ENCODE peak calls at places on chromosome X, in five cellular contexts. One of them, this sample, is unnamed.

GRCh38 chrX:13081385-13082285 is 37.2 kb upstream of the FAM9C start:
- DNase-seq in tibial nerve: no peak
- DNase-seq in colonic mucosa: no peak
- DNase-seq in dorsolateral prefrontal cortex: no peak
- DNase-seq in GM12878: peak
- DNase-seq in this sample: peak

GRCh38 chrX:3262906-3263305 is 83.5 kb downstream of the MXRA5 start:
- DNase-seq in colonic mucosa: no peak
- DNase-seq in tibial nerve: no peak
- DNase-seq in dorsolateral prefrontal cortex: no peak
- DNase-seq in GM12878: no peak
- DNase-seq in this sample: no peak

GRCh38 chrX:136200466-136200865 is 50.7 kb downstream of the MAP7D3 start:
- DNase-seq in dorsolateral prefrontal cortex: no peak
- DNase-seq in GM12878: no peak
- DNase-seq in colonic mucosa: no peak
- DNase-seq in tibial nerve: no peak
- DNase-seq in this sample: peak

GRCh38 chrX:43968347-43968746 is 4.8 kb downstream of the NDP start:
- DNase-seq in GM12878: no peak
- DNase-seq in dorsolateral prefrontal cortex: no peak
- DNase-seq in colonic mucosa: no peak
- DNase-seq in tibial nerve: no peak
- DNase-seq in this sample: no peak

GRCh38 chrX:13287816-13288215 is 32.0 kb downstream of the ATXN3L start:
- DNase-seq in tibial nerve: no peak
- DNase-seq in GM12878: no peak
- DNase-seq in dorsolateral prefrontal cortex: no peak
- DNase-seq in colonic mucosa: no peak
- DNase-seq in this sample: no peak

GRCh38 chrX:19912-20571 is 261.1 kb upstream of the PLCXD1 start:
- DNase-seq in colonic mucosa: no peak
- DNase-seq in dorsolateral prefrontal cortex: no peak
- DNase-seq in tibial nerve: no peak
- DNase-seq in GM12878: no peak
- DNase-seq in this sample: peak

GRCh38 chrX:1450381-1451161 is 2.1 kb downstream of the ASMTL start:
- DNase-seq in GM12878: no peak
- DNase-seq in colonic mucosa: no peak
- DNase-seq in dorsolateral prefrontal cortex: peak
- DNase-seq in tibial nerve: no peak
- DNase-seq in this sample: no peak

GRCh38 chrX:103585421-103586313 is at the start of gene TCEAL4:
- DNase-seq in colonic mucosa: peak
- DNase-seq in tibial nerve: peak
- DNase-seq in GM12878: no peak
- DNase-seq in dorsolateral prefrontal cortex: peak
- DNase-seq in this sample: peak

GRCh38 chrX:45824471-45824870 is 623.8 kb upstream of the DIPK2B start:
- DNase-seq in colonic mucosa: no peak
- DNase-seq in tibial nerve: no peak
- DNase-seq in GM12878: no peak
- DNase-seq in dorsolateral prefrontal cortex: no peak
- DNase-seq in this sample: peak

GRCh38 chrX:141405878-141406492 is 163.7 kb upstream of the SPANXC start:
- DNase-seq in dorsolateral prefrontal cortex: no peak
- DNase-seq in colonic mucosa: no peak
- DNase-seq in GM12878: no peak
- DNase-seq in tibial nerve: no peak
- DNase-seq in this sample: no peak

GRCh38 chrX:53538781-53539180 is 104.6 kb upstream of the HSD17B10 start:
- DNase-seq in dorsolateral prefrontal cortex: no peak
- DNase-seq in tibial nerve: no peak
- DNase-seq in GM12878: no peak
- DNase-seq in colonic mucosa: no peak
- DNase-seq in this sample: no peak

GRCh38 chrX:153903238-153903980 is 1.1 kb upstream of the AVPR2 start:
- DNase-seq in GM12878: no peak
- DNase-seq in dorsolateral prefrontal cortex: no peak
- DNase-seq in tibial nerve: no peak
- DNase-seq in colonic mucosa: no peak
- DNase-seq in this sample: no peak

GRCh38 chrX:15512401-15512965 is 11.9 kb downstream of the BMX start:
- DNase-seq in dorsolateral prefrontal cortex: no peak
- DNase-seq in colonic mucosa: no peak
- DNase-seq in GM12878: no peak
- DNase-seq in tibial nerve: no peak
- DNase-seq in this sample: no peak

GRCh38 chrX:1072637-1073377 is 139.6 kb downstream of the CRLF2 start:
- DNase-seq in dorsolateral prefrontal cortex: no peak
- DNase-seq in colonic mucosa: no peak
- DNase-seq in tibial nerve: no peak
- DNase-seq in GM12878: no peak
- DNase-seq in this sample: no peak

GRCh38 chrX:67717571-67717970 is 173.8 kb downstream of the AR start:
- DNase-seq in colonic mucosa: no peak
- DNase-seq in tibial nerve: no peak
- DNase-seq in dorsolateral prefrontal cortex: no peak
- DNase-seq in GM12878: no peak
- DNase-seq in this sample: no peak

GRCh38 chrX:71871367-71871766 is 39.3 kb upstream of the NHSL2 start:
- DNase-seq in GM12878: no peak
- DNase-seq in colonic mucosa: no peak
- DNase-seq in tibial nerve: no peak
- DNase-seq in dorsolateral prefrontal cortex: no peak
- DNase-seq in this sample: no peak

GRCh38 chrX:48520976-48521352 is 644 bp upstream of the EBP start:
- DNase-seq in tibial nerve: no peak
- DNase-seq in GM12878: no peak
- DNase-seq in colonic mucosa: no peak
- DNase-seq in dorsolateral prefrontal cortex: no peak
- DNase-seq in this sample: peak

GRCh38 chrX:45849261-45849660 is 648.6 kb upstream of the DIPK2B start:
- DNase-seq in dorsolateral prefrontal cortex: no peak
- DNase-seq in GM12878: no peak
- DNase-seq in tibial nerve: no peak
- DNase-seq in colonic mucosa: no peak
- DNase-seq in this sample: no peak

GRCh38 chrX:153568612-153569011 is 30.3 kb downstream of the CCNQ start:
- DNase-seq in colonic mucosa: no peak
- DNase-seq in GM12878: no peak
- DNase-seq in tibial nerve: no peak
- DNase-seq in dorsolateral prefrontal cortex: no peak
- DNase-seq in this sample: peak

GRCh38 chrX:84469226-84469625 is 33.0 kb downstream of the HDX start:
- DNase-seq in tibial nerve: no peak
- DNase-seq in colonic mucosa: no peak
- DNase-seq in dorsolateral prefrontal cortex: no peak
- DNase-seq in GM12878: no peak
- DNase-seq in this sample: no peak

GRCh38 chrX:140343226-140343873 is 161.5 kb downstream of the SOX3 start:
- DNase-seq in GM12878: no peak
- DNase-seq in colonic mucosa: no peak
- DNase-seq in tibial nerve: no peak
- DNase-seq in dorsolateral prefrontal cortex: no peak
- DNase-seq in this sample: no peak

GRCh38 chrX:16671005-16671404 is 21.0 kb downstream of the S100G start:
- DNase-seq in GM12878: no peak
- DNase-seq in colonic mucosa: no peak
- DNase-seq in dorsolateral prefrontal cortex: no peak
- DNase-seq in tibial nerve: no peak
- DNase-seq in this sample: peak

GRCh38 chrX:117094149-117094548 is 631.4 kb upstream of the CT83 start:
- DNase-seq in tibial nerve: no peak
- DNase-seq in GM12878: no peak
- DNase-seq in colonic mucosa: no peak
- DNase-seq in dorsolateral prefrontal cortex: no peak
- DNase-seq in this sample: no peak

GRCh38 chrX:47321386-47321785 is 49.0 kb upstream of the ZNF157 start:
- DNase-seq in dorsolateral prefrontal cortex: peak
- DNase-seq in GM12878: no peak
- DNase-seq in colonic mucosa: no peak
- DNase-seq in tibial nerve: peak
- DNase-seq in this sample: no peak

GRCh38 chrX:74535633-74536141 is 78.7 kb downstream of the RLIM start:
- DNase-seq in colonic mucosa: peak
- DNase-seq in tibial nerve: peak
- DNase-seq in dorsolateral prefrontal cortex: peak
- DNase-seq in GM12878: no peak
- DNase-seq in this sample: peak

GRCh38 chrX:117305168-117305766 is 811.3 kb downstream of the KLHL13 start:
- DNase-seq in dorsolateral prefrontal cortex: no peak
- DNase-seq in GM12878: no peak
- DNase-seq in colonic mucosa: no peak
- DNase-seq in tibial nerve: no peak
- DNase-seq in this sample: no peak

GRCh38 chrX:39814391-39814790 is 283.4 kb downstream of the BCOR start:
- DNase-seq in GM12878: no peak
- DNase-seq in tibial nerve: no peak
- DNase-seq in colonic mucosa: peak
- DNase-seq in dorsolateral prefrontal cortex: no peak
- DNase-seq in this sample: peak

GRCh38 chrX:11558972-11559371 is 106.7 kb downstream of the ARHGAP6 start:
- DNase-seq in tibial nerve: no peak
- DNase-seq in colonic mucosa: peak
- DNase-seq in dorsolateral prefrontal cortex: no peak
- DNase-seq in GM12878: no peak
- DNase-seq in this sample: peak

GRCh38 chrX:100363926-100364325 is 46.1 kb downstream of the PCDH19 start:
- DNase-seq in colonic mucosa: no peak
- DNase-seq in GM12878: no peak
- DNase-seq in tibial nerve: no peak
- DNase-seq in dorsolateral prefrontal cortex: no peak
- DNase-seq in this sample: no peak

GRCh38 chrX:16462912-16463311 is 187.0 kb upstream of the S100G start:
- DNase-seq in dorsolateral prefrontal cortex: no peak
- DNase-seq in GM12878: no peak
- DNase-seq in colonic mucosa: no peak
- DNase-seq in tibial nerve: no peak
- DNase-seq in this sample: no peak

GRCh38 chrX:136768469-136769084 is 12.2 kb downstream of the ARHGEF6 start:
- DNase-seq in dorsolateral prefrontal cortex: no peak
- DNase-seq in colonic mucosa: peak
- DNase-seq in tibial nerve: no peak
- DNase-seq in GM12878: no peak
- DNase-seq in this sample: peak

GRCh38 chrX:113260474-113260873 is 419.8 kb upstream of the AMOT start:
- DNase-seq in colonic mucosa: no peak
- DNase-seq in GM12878: no peak
- DNase-seq in dorsolateral prefrontal cortex: no peak
- DNase-seq in tibial nerve: no peak
- DNase-seq in this sample: peak

GRCh38 chrX:16100673-16101072 is 22.7 kb upstream of the GRPR start:
- DNase-seq in tibial nerve: no peak
- DNase-seq in colonic mucosa: no peak
- DNase-seq in dorsolateral prefrontal cortex: no peak
- DNase-seq in GM12878: no peak
- DNase-seq in this sample: no peak

GRCh38 chrX:95823796-95824195 is 860.8 kb upstream of the DIAPH2 start:
- DNase-seq in GM12878: no peak
- DNase-seq in colonic mucosa: no peak
- DNase-seq in dorsolateral prefrontal cortex: no peak
- DNase-seq in tibial nerve: no peak
- DNase-seq in this sample: no peak
- TF ChIP-seq CTCF in GM12878: peak
- TF ChIP-seq CTCF in colonic mucosa: no peak
- TF ChIP-seq CTCF in dorsolateral prefrontal cortex: peak
- TF ChIP-seq CTCF in tibial nerve: peak
- TF ChIP-seq CTCF in this sample: no peak

DNA sequence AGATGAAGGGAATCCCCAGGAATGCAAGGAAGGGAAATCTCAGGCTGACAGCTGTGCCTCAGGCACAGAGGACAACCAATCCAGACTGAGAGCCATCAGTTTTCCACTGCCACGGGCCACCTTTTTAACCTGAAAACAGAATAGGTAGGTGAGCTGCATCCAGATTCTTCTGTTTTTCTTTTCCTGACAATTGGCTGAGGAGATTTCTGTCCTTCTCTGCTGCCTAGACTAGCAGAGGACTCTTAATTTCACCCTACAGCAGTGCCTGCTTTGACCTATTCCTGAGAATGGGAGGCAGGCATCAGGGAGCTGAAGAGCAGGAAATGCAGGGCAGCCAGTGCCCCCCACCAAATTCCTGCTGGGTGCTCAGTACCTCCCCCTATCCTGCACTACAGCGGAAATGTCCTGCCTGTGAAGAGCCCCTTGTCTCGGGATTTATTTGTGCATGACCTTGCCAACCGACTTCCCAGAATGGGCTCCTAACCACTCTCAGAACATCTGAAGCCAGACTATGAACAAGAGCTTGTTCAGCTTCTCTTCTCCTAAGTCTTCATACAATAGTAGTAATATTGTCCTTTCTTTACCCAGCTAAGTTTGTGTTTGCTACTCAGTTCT is 65.1 kb downstream of the CASK start:
- DNase-seq in tibial nerve: no peak
- DNase-seq in GM12878: no peak
- DNase-seq in dorsolateral prefrontal cortex: no peak
- DNase-seq in colonic mucosa: no peak
- DNase-seq in this sample: no peak
- H3K4me3 ChIP-seq in tibial nerve: no peak
- H3K4me3 ChIP-seq in GM12878: no peak
- H3K4me3 ChIP-seq in dorsolateral prefrontal cortex: no peak
- H3K4me3 ChIP-seq in colonic mucosa: no peak
- H3K4me3 ChIP-seq in this sample: no peak

DNA sequence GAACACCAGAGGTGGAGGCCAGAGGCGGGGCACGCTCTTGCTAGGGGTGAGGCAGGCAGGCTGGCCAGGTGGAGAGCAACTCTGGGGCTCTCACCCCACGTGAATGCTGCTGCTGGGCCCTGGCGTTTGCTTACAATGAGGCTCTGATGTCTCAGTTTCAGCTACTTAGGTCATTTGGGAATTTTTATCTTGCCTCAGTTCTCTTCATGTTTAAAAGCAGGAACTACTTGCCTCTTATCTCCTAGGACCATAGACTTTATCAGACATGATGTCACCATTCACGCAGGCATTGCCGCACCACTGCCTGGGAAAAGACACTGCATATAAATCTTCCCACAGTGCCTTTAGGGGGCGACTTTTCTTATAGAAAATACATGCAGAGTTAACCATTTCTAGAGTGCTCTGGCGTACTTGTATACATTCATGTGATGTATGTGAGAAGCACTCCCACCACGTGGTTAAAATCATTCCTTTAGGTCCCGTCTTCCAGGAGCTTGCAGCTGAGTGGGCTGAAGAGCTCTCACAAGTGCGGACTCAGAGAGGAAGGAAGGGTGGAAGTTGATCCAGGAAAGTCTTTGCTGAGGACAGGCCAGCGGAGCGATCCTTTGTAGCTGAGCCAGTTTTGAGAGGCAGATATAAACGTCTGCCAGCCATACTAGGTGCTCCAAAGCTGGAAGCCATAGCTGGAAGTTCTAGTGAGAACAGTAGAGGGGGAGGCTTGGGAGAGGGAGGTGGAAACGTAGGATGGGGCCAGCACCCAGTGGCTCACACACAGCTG is 84.3 kb upstream of the CLDN34 start:
- DNase-seq in dorsolateral prefrontal cortex: no peak
- DNase-seq in GM12878: no peak
- DNase-seq in colonic mucosa: no peak
- DNase-seq in tibial nerve: no peak
- DNase-seq in this sample: no peak
- TF ChIP-seq CTCF in dorsolateral prefrontal cortex: no peak
- TF ChIP-seq CTCF in GM12878: no peak
- TF ChIP-seq CTCF in colonic mucosa: no peak
- TF ChIP-seq CTCF in tibial nerve: no peak
- TF ChIP-seq CTCF in this sample: no peak

GRCh38 chrX:79176028-79176427 is 31.5 kb downstream of the GPR174 start:
- DNase-seq in dorsolateral prefrontal cortex: no peak
- DNase-seq in colonic mucosa: no peak
- DNase-seq in tibial nerve: no peak
- DNase-seq in GM12878: no peak
- DNase-seq in this sample: no peak
- H3K4me3 ChIP-seq in dorsolateral prefrontal cortex: no peak
- H3K4me3 ChIP-seq in colonic mucosa: no peak
- H3K4me3 ChIP-seq in tibial nerve: no peak
- H3K4me3 ChIP-seq in GM12878: no peak
- H3K4me3 ChIP-seq in this sample: no peak

This sample was measured in GM12865.